ENCODE peak calls at places on chromosomes 16 and 17, in eight cellular contexts. G, O, I, T, V, E, W and Y are unnamed samples.

GRCh38 chr16:66382171-66382965 is 15.9 kb downstream of the CDH5 start:
- DNase-seq in W (peak), G (peak), I (peak), T (no peak), O (peak), V (no peak), E (no peak), Y (no peak)

GRCh38 chr16:68395806-68396205 is 52.5 kb downstream of the SMPD3 start:
- DNase-seq in W (no peak), V (no peak), I (peak), G (no peak), E (no peak), T (no peak), O (no peak), Y (no peak)

GRCh38 chr16:24253192-24253591 is 2.9 kb upstream of the CACNG3 start:
- DNase-seq in G (no peak), T (no peak), O (peak), I (no peak), W (no peak), V (peak), E (no peak), Y (no peak)

GRCh38 chr17:79919164-79919585 is 79.9 kb upstream of the CBX4 start:
- DNase-seq in E (no peak), G (peak), T (peak), W (peak), V (no peak), I (peak), O (no peak), Y (peak)

GRCh38 chr16:165539-166374 is at the start of gene HBM:
- DNase-seq in W (no peak), O (no peak), I (no peak), V (no peak), T (no peak), E (no peak), G (no peak), Y (no peak)

GRCh38 chr17:10162034-10162433 is 36.4 kb downstream of the GAS7 start:
- DNase-seq in I (no peak), E (peak), V (no peak), T (no peak), W (no peak), G (no peak), O (no peak), Y (no peak)

GRCh38 chr17:82458130-82458884 is at the start of gene NARF:
- DNase-seq in W (peak), E (peak), O (peak), T (peak), V (peak), G (peak), I (peak), Y (peak)

GRCh38 chr17:679491-679890 is 35.1 kb downstream of the VPS53 start:
- DNase-seq in T (no peak), G (no peak), E (no peak), W (no peak), V (no peak), I (no peak), O (no peak), Y (no peak)

GRCh38 chr17:48907713-48908046 is 527 bp upstream of the UBE2Z start:
- DNase-seq in O (peak), V (no peak), T (no peak), W (no peak), E (no peak), G (no peak), I (no peak), Y (no peak)

GRCh38 chr17:66930933-66931332 is 33.6 kb upstream of the CACNG4 start:
- DNase-seq in O (no peak), V (peak), W (peak), I (peak), E (no peak), G (no peak), T (peak), Y (no peak)

DNA sequence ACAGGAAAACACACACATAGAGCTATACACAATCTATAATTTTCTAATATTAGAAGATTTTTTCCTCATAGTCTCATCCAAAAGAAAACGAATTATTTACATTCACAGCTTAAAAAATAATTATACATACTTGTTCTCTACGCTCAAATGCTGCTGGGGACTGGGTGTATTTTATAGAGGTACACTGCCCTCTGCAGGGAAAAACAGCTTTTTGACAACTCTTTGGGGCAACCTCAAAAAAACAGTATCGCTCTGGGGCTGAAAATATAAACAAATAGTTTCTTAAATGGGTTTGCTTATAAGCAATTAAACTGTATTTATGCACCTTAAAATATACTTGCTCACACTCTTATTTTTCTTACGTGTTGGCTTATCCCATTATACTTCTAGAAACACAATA is 261.8 kb upstream of the PSMD7 start:
- DNase-seq in V (peak), T (no peak), I (no peak), W (no peak), O (peak), G (no peak), E (no peak), Y (no peak)
- TF ChIP-seq CTCF in V (peak), T (no peak), I (no peak), W (no peak), O (peak), G (peak), E (no peak), Y (no peak)

DNA sequence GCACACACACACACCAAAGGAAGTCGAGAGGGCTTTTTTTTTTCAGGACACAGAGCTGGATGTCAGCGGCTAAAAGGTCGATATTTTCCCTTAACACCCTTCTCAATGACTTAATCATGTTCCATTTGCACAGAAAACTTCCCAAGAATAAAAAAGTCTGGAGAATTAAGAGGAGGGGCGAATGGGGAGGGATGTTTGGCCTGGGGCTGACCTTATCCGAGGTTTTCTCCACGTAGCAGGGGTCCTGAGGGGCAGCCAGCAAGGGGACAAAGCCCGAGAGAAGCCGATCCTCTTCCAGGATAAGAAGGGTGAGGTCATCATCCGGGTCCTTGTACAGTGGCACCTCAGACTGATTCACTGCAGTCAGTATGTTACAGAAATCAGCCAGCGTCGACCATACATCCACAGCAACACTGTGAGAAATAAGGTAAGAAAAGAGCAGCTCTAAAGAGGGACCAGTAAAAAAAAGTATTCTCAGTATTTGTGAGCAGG is 117.6 kb downstream of the HIC1 start:
- DNase-seq in T (peak), E (no peak), I (no peak), O (peak), V (no peak), G (peak), W (peak), Y (no peak)
- H3K4me3 ChIP-seq in T (no peak), E (no peak), I (no peak), O (no peak), V (no peak), G (peak), W (peak), Y (no peak)

GRCh38 chr16:57134982-57135381 is 42.6 kb downstream of the CPNE2 start:
- DNase-seq in V (no peak), G (no peak), E (no peak), W (no peak), T (no peak), I (peak), O (no peak), Y (no peak)

GRCh38 chr16:57137566-57138273 is 45.3 kb downstream of the CPNE2 start:
- DNase-seq in T (no peak), E (no peak), G (no peak), W (no peak), I (peak), V (no peak), O (no peak), Y (no peak)

GRCh38 chr16:57140866-57141668 is 44.8 kb downstream of the PSME3IP1 start:
- DNase-seq in I (no peak), W (peak), T (no peak), G (no peak), E (no peak), O (no peak), V (peak), Y (no peak)

GRCh38 chr16:57137043-57137442 is 44.7 kb downstream of the CPNE2 start:
- DNase-seq in E (no peak), G (no peak), T (no peak), O (no peak), V (no peak), I (peak), W (no peak), Y (peak)

GRCh38 chr16:57138281-57138935 is 46.0 kb downstream of the CPNE2 start:
- DNase-seq in G (no peak), V (no peak), W (peak), T (no peak), E (no peak), O (no peak), I (peak), Y (no peak)
- TF ChIP-seq POLR2A in G (no peak), V (no peak), W (no peak), T (no peak), E (no peak), O (no peak), I (no peak), Y (no peak)

DNA sequence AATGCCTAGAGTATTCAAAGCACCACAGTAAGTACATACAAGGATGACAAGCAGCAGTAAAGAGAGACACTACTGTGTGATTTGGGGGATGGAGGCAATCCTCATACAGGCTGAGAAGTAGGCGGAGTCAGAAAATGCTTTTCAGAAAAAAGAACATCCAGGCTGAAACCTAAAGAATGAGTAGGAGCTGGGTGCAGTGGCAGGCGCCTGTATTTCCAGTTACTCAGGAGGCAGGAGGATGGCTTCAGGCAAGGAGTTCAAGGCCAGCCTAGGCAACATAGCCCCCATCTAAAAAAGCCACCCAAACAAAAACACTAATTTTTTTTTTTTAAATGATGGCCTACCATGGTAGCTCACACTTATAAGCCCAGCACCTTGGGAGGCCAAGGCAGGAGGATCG is 10.3 kb downstream of the KANSL1 start:
- DNase-seq in G (no peak), E (no peak), V (no peak), T (no peak), O (no peak), W (no peak), I (no peak), Y (no peak)
- TF ChIP-seq CTCF in G (no peak), E (no peak), V (no peak), T (no peak), O (no peak), W (no peak), I (no peak), Y (no peak)

GRCh38 chr17:76588182-76588581 is 2.5 kb upstream of the ST6GALNAC2 start:
- DNase-seq in W (no peak), I (no peak), G (no peak), T (no peak), O (no peak), E (no peak), V (no peak), Y (no peak)

GRCh38 chr17:76585048-76585648 is 512 bp downstream of the ST6GALNAC2 start:
- DNase-seq in G (no peak), I (peak), O (no peak), T (no peak), V (no peak), E (no peak), W (peak), Y (no peak)

GRCh38 chr17:76584427-76585047 is 1.1 kb downstream of the ST6GALNAC2 start:
- DNase-seq in W (peak), I (no peak), G (no peak), V (no peak), E (no peak), O (no peak), T (no peak), Y (no peak)

GRCh38 chr17:76585649-76586593 is at the start of gene ST6GALNAC2:
- DNase-seq in O (no peak), E (peak), G (peak), W (peak), I (peak), T (peak), V (no peak), Y (peak)

DNA sequence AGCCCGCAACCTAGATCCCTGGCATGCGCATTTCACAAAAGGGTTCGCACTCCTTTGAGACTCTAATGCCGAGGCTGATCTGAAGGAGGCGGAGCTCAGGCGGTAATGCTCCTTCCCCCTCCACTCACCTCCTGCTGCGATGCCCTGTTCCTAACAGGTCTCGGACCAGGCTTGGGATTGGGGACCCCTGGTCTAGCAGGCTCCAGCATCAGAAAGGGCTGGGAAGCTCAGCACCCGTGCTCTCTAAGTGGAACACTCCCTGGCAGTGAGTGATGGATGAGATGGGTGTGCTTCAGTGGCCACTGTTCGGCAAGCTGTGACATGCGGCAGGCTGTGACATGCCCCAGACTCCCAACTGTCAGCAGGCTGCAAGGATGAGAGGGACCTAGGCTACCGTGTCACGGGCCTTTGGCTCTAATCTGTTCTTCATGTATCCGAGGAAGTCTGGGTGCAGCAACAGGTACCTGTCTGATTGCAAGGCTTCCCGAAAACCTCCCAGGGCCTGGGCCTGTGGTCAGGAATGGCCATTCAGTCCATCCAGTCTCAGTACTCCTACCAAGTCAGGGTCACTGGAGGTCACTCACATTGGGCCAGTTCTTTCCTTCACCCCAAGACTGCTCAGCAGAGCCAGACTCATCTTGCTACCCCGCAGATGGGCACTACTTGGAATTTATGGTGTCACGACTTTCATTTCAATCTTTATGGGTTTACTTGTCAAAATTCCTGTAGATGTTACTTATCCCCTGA is 1.3 kb upstream of the ST6GALNAC2 start:
- DNase-seq in O (no peak), W (no peak), I (no peak), V (no peak), E (no peak), G (no peak), T (no peak), Y (peak)
- H3K4me3 ChIP-seq in O (no peak), W (no peak), I (peak), V (no peak), E (no peak), G (no peak), T (no peak), Y (no peak)

GRCh38 chr17:78669975-78670518 is 92.9 kb upstream of the DNAH17 start:
- DNase-seq in O (no peak), W (no peak), V (no peak), T (no peak), G (no peak), I (peak), E (no peak), Y (peak)

GRCh38 chr17:78671607-78672404 is 94.6 kb upstream of the DNAH17 start:
- DNase-seq in I (peak), V (no peak), G (no peak), E (no peak), T (peak), O (peak), W (no peak), Y (no peak)

GRCh38 chr17:78669256-78669974 is 92.2 kb upstream of the DNAH17 start:
- DNase-seq in I (peak), T (peak), E (no peak), G (no peak), O (no peak), W (no peak), V (no peak), Y (no peak)

GRCh38 chr17:78668847-78669246 is 91.7 kb upstream of the DNAH17 start:
- DNase-seq in V (no peak), G (no peak), W (no peak), T (peak), O (no peak), E (no peak), I (no peak), Y (no peak)

GRCh38 chr17:78670850-78671291 is 93.7 kb upstream of the DNAH17 start:
- DNase-seq in W (no peak), T (peak), V (no peak), E (no peak), G (no peak), I (peak), O (no peak), Y (no peak)
- TF ChIP-seq POLR2A in W (no peak), T (no peak), V (no peak), E (no peak), G (no peak), I (no peak), O (no peak), Y (no peak)

GRCh38 chr16:89246383-89246902 is 28.9 kb downstream of the ZNF778 start:
- DNase-seq in T (no peak), O (no peak), I (no peak), V (no peak), W (no peak), E (no peak), G (no peak), Y (no peak)
- TF ChIP-seq CTCF in T (no peak), O (no peak), I (no peak), V (no peak), W (no peak), E (no peak), G (no peak), Y (no peak)